ENCODE peak calls at places on chromosome 11, in ten cellular contexts. O is tibial nerve, I is body of pancreas, P is A549, D is K562, K is uterus, T is heart left ventricle, F is GM12878, L is stomach, R is adrenal gland. Z is an unnamed sample.

GRCh38 chr11:16815047-16815767 is 76.8 kb downstream of the C11orf58 start:
- DNase-seq in O (peak; percentile 45), D (no peak), F (no peak), L (peak; percentile 40), P (no peak), K (peak; percentile 31), R (peak; percentile 61), I (peak; percentile 79), T (no peak), Z (no peak)

GRCh38 chr11:35141538-35141937 is 2.6 kb downstream of the CD44 start:
- DNase-seq in P (no peak), T (peak; percentile 36), I (peak; percentile 41), O (peak; percentile 32), K (no peak), F (no peak), L (peak; percentile 60), D (no peak), R (peak; percentile 58), Z (no peak)

GRCh38 chr11:94417386-94417987 is 16.3 kb upstream of the GPR83 start:
- DNase-seq in O (no peak), L (no peak), D (no peak), R (no peak), K (no peak), P (no peak), F (no peak), T (no peak), I (no peak), Z (no peak)

GRCh38 chr11:75583710-75584658 is 21.9 kb downstream of the SERPINH1 start:
- DNase-seq in O (peak; percentile 47), P (no peak), L (peak; percentile 39), F (no peak), K (peak; percentile 84), T (peak; percentile 71), R (peak; percentile 48), I (peak; percentile 63), D (peak; percentile 47), Z (peak; percentile 59)

GRCh38 chr11:125457814-125458343 is 38.2 kb downstream of the FEZ1 start:
- DNase-seq in O (peak; percentile 23), F (no peak), R (peak; percentile 25), P (no peak), L (no peak), I (peak; percentile 20), D (peak; percentile 46), K (peak; percentile 23), T (peak; percentile 73), Z (no peak)

GRCh38 chr11:133047036-133047800 is 485.1 kb downstream of the OPCML start:
- DNase-seq in R (no peak), P (no peak), T (no peak), I (no peak), F (no peak), L (no peak), O (no peak), K (no peak), D (no peak), Z (no peak)

GRCh38 chr11:73950869-73951710 is at the start of gene DNAJB13:
- DNase-seq in D (peak; percentile 79), K (no peak), O (no peak), R (peak; percentile 66), L (peak; percentile 37), P (peak; percentile 88), F (peak; percentile 23), I (peak; percentile 46), T (no peak), Z (peak; percentile 70)

GRCh38 chr11:128431931-128432330 is 155.4 kb downstream of the ETS1 start:
- DNase-seq in R (no peak), L (no peak), O (no peak), D (no peak), I (no peak), T (no peak), P (no peak), F (no peak), K (no peak), Z (no peak)

GRCh38 chr11:115581871-115582639 is 77.8 kb upstream of the CADM1 start:
- DNase-seq in F (no peak), K (no peak), I (no peak), T (no peak), O (no peak), P (no peak), L (no peak), R (no peak), D (no peak), Z (no peak)

GRCh38 chr11:8686325-8686724 is 3.7 kb downstream of the RPL27A start:
- DNase-seq in L (no peak), F (no peak), D (no peak), P (no peak), K (no peak), I (no peak), O (no peak), R (no peak), T (no peak), Z (no peak)

GRCh38 chr11:8684600-8685290 is 2.2 kb downstream of the RPL27A start:
- DNase-seq in O (no peak), K (no peak), D (no peak), I (no peak), P (no peak), R (no peak), T (no peak), L (no peak), F (no peak), Z (no peak)

GRCh38 chr11:8685820-8686219 is 3.2 kb downstream of the RPL27A start:
- DNase-seq in L (no peak), P (no peak), T (no peak), D (no peak), F (no peak), I (no peak), O (no peak), R (no peak), K (no peak), Z (no peak)

GRCh38 chr11:8683115-8683807 is 669 bp downstream of the RPL27A start:
- DNase-seq in L (no peak), T (no peak), R (peak; percentile 30), F (no peak), P (no peak), D (no peak), O (no peak), K (no peak), I (no peak), Z (no peak)

GRCh38 chr11:8685306-8685705 is 2.7 kb downstream of the RPL27A start:
- DNase-seq in D (no peak), R (no peak), P (no peak), F (no peak), L (no peak), I (no peak), O (no peak), K (no peak), T (no peak), Z (no peak)
- TF ChIP-seq POLR2A in D (no peak), R (no peak), P (no peak), F (no peak), L (no peak), I (no peak), O (no peak), K (no peak), T (no peak), Z (no peak)

DNA sequence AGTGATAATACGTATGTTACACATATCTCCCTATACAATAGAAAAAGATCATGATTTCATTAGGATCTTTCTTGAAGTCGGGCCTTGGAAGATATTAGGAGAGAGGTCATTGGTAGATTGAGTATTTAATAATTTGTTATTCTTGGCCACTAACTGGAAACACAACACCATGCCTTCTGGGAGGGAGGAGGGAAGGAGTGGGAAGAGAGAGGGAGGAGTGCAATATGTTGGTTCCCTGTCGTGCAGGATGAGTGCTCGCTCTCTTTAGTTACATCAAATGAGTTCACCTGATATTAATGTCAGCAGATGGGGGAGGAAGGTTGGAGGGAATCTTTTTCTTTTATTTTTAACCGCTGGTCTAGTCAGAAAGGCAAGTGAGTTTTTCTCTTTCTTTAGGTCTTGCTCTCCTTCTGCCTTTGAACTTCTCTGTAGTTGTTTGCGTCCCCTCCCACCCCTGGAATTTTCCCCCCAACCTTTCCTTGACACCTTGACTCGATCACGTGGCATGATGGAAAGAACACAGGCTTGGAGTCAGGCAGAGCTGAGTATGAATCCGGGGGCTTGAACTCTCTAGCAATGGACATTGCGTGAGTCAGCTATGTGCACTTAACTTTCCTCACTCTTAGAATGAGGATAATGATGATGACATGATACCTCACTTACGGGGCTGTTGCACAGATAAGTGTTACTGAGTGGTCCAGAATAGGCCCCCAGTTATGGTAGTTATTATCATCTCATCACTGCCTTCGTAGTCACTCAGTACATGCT is 6.2 kb downstream of the ADAMTS15 start:
- DNase-seq in I (no peak), P (no peak), T (no peak), O (no peak), D (no peak), L (no peak), F (no peak), K (no peak), R (no peak), Z (no peak)
- TF ChIP-seq POLR2A in I (no peak), P (no peak), T (no peak), O (no peak), D (no peak), L (no peak), F (no peak), K (no peak), R (no peak), Z (no peak)

DNA sequence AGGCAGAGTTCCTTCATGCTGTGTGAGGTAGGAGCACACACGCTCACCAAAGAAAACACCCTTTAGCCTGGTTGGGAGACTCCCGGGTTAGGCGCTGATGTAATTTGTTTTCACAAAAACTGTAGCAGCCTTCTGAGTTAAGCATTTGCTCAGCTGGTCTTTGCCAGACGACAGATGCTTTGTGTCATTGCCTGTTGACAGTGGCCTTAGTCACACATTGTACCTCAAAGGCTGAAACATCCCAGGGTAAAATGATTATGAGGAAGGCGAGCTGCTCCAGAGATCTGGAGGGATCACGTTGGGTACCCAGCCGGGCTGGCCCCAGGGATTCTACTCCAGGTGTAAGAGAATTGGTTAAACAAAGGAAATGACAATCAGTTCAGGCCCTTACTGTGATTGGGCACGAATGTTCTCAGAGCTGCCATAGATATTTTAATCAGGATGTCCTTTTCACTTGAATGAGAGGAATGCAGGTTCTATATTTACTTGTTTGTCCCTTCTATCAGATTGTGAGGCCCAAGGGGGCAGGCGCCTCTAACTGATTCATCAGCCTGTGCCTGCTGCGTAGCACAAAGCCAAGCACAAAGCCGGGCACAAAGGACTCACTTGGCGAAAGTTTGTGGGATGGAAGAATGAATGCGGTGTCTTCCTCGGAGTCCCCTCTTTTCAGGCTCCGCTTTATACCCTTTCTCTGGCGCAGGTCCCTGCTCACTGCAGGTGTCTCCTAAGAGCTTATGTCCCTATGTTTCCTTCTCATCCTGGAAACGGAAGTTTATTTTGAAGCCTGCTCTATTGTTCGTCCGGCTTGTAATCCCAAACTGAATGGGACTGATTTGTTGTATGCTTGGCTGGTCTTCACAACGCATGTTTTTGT is 47.1 kb downstream of the ADM start:
- DNase-seq in O (no peak), I (peak; percentile 77), T (peak; percentile 76), P (peak; percentile 21), D (peak; percentile 8), F (no peak), K (peak; percentile 50), L (peak; percentile 53), R (peak; percentile 36), Z (no peak)
- TF ChIP-seq POLR2A in O (no peak), I (peak; percentile 38), T (no peak), P (no peak), D (no peak), F (no peak), K (no peak), L (no peak), R (no peak), Z (no peak)

GRCh38 chr11:36288442-36289225 is 590 bp downstream of the COMMD9 start:
- DNase-seq in I (no peak), L (no peak), P (no peak), O (no peak), F (no peak), D (peak; percentile 19), K (no peak), R (peak; percentile 38), T (no peak), Z (no peak)

GRCh38 chr11:36292311-36292722 is 3.1 kb upstream of the COMMD9 start:
- DNase-seq in L (no peak), T (no peak), D (peak; percentile 64), P (peak; percentile 44), I (no peak), K (no peak), R (peak; percentile 10), O (no peak), F (peak; percentile 23), Z (peak; percentile 39)

GRCh38 chr11:36289226-36289852 is at the start of gene COMMD9:
- DNase-seq in O (peak; percentile 87), R (peak; percentile 97), L (peak; percentile 95), D (peak; percentile 92), F (peak; percentile 56), P (peak; percentile 94), T (peak; percentile 94), K (peak; percentile 91), I (peak; percentile 97), Z (peak; percentile 80)
- TF ChIP-seq POLR2A in O (no peak), R (peak; percentile 53), L (no peak), D (peak; percentile 78), F (peak; percentile 88), P (peak; percentile 48), T (no peak), K (peak; percentile 47), I (peak; percentile 85), Z (peak; percentile 82)

Z was measured in GM12891.